ENCODE peak calls at places on chromosome 3, in eight cellular contexts. One of them, this sample, is unnamed. For H3K27me3, the result is how much of the 10 kb centered on the place peaks cover.

GRCh38 chr3:153087595-153088566 is 74.1 kb upstream of the RAP2B start:
- DNase-seq in Panc1: no peak
- DNase-seq in CD4-positive, CD25-positive, alpha-beta regulatory T cell: no peak
- DNase-seq in neural progenitor cell: no peak
- DNase-seq in adrenal gland: no peak
- DNase-seq in spleen: no peak
- DNase-seq in brain microvascular endothelial cell: no peak
- DNase-seq in right lobe of liver: no peak
- DNase-seq in this sample: no peak

GRCh38 chr3:66376568-66376967 is 124.3 kb downstream of the LRIG1 start:
- DNase-seq in Panc1: no peak
- DNase-seq in CD4-positive, CD25-positive, alpha-beta regulatory T cell: no peak
- DNase-seq in neural progenitor cell: no peak
- DNase-seq in adrenal gland: peak
- DNase-seq in spleen: no peak
- DNase-seq in brain microvascular endothelial cell: peak
- DNase-seq in right lobe of liver: no peak
- DNase-seq in this sample: no peak

GRCh38 chr3:47399016-47399415 is 18.2 kb downstream of the PTPN23 start:
- DNase-seq in Panc1: no peak
- DNase-seq in CD4-positive, CD25-positive, alpha-beta regulatory T cell: no peak
- DNase-seq in neural progenitor cell: no peak
- DNase-seq in adrenal gland: no peak
- DNase-seq in spleen: no peak
- DNase-seq in brain microvascular endothelial cell: no peak
- DNase-seq in right lobe of liver: no peak
- DNase-seq in this sample: no peak

GRCh38 chr3:168071535-168071934 is 24.2 kb downstream of the GOLIM4 start:
- DNase-seq in Panc1: no peak
- DNase-seq in CD4-positive, CD25-positive, alpha-beta regulatory T cell: no peak
- DNase-seq in neural progenitor cell: no peak
- DNase-seq in adrenal gland: peak
- DNase-seq in spleen: no peak
- DNase-seq in brain microvascular endothelial cell: peak
- DNase-seq in right lobe of liver: no peak
- DNase-seq in this sample: no peak

GRCh38 chr3:171700653-171701052 is 109.6 kb downstream of the PLD1 start:
- DNase-seq in Panc1: no peak
- DNase-seq in CD4-positive, CD25-positive, alpha-beta regulatory T cell: no peak
- DNase-seq in neural progenitor cell: no peak
- DNase-seq in adrenal gland: no peak
- DNase-seq in spleen: no peak
- DNase-seq in brain microvascular endothelial cell: no peak
- DNase-seq in right lobe of liver: no peak
- DNase-seq in this sample: no peak

GRCh38 chr3:165653130-165653778 is 184.0 kb downstream of the BCHE start:
- DNase-seq in Panc1: no peak
- DNase-seq in CD4-positive, CD25-positive, alpha-beta regulatory T cell: no peak
- DNase-seq in neural progenitor cell: no peak
- DNase-seq in adrenal gland: no peak
- DNase-seq in spleen: no peak
- DNase-seq in brain microvascular endothelial cell: no peak
- DNase-seq in right lobe of liver: no peak
- DNase-seq in this sample: no peak

GRCh38 chr3:136862953-136863352 is 945 bp downstream of the NCK1 start:
- DNase-seq in Panc1: no peak
- DNase-seq in CD4-positive, CD25-positive, alpha-beta regulatory T cell: peak
- DNase-seq in neural progenitor cell: no peak
- DNase-seq in adrenal gland: no peak
- DNase-seq in spleen: no peak
- DNase-seq in brain microvascular endothelial cell: no peak
- DNase-seq in right lobe of liver: no peak
- DNase-seq in this sample: no peak

GRCh38 chr3:19901918-19902317 is 32.1 kb downstream of the EFHB start:
- DNase-seq in Panc1: no peak
- DNase-seq in CD4-positive, CD25-positive, alpha-beta regulatory T cell: no peak
- DNase-seq in neural progenitor cell: no peak
- DNase-seq in adrenal gland: no peak
- DNase-seq in spleen: no peak
- DNase-seq in brain microvascular endothelial cell: no peak
- DNase-seq in right lobe of liver: no peak
- DNase-seq in this sample: no peak

GRCh38 chr3:106963446-106963845 is 413.8 kb upstream of the CCDC54 start:
- DNase-seq in Panc1: no peak
- DNase-seq in CD4-positive, CD25-positive, alpha-beta regulatory T cell: no peak
- DNase-seq in neural progenitor cell: no peak
- DNase-seq in adrenal gland: no peak
- DNase-seq in spleen: no peak
- DNase-seq in brain microvascular endothelial cell: peak
- DNase-seq in right lobe of liver: no peak
- DNase-seq in this sample: no peak

GRCh38 chr3:135989247-135989646 is 23.7 kb downstream of the PPP2R3A start:
- DNase-seq in Panc1: no peak
- DNase-seq in CD4-positive, CD25-positive, alpha-beta regulatory T cell: no peak
- DNase-seq in neural progenitor cell: no peak
- DNase-seq in adrenal gland: no peak
- DNase-seq in spleen: no peak
- DNase-seq in brain microvascular endothelial cell: no peak
- DNase-seq in right lobe of liver: no peak
- DNase-seq in this sample: no peak

GRCh38 chr3:18189651-18190050 is 235.5 kb downstream of the SATB1 start:
- DNase-seq in Panc1: no peak
- DNase-seq in CD4-positive, CD25-positive, alpha-beta regulatory T cell: no peak
- DNase-seq in neural progenitor cell: no peak
- DNase-seq in adrenal gland: no peak
- DNase-seq in spleen: no peak
- DNase-seq in brain microvascular endothelial cell: peak
- DNase-seq in right lobe of liver: no peak
- DNase-seq in this sample: no peak

GRCh38 chr3:42501321-42501680 is 1.1 kb upstream of the VIPR1 start:
- DNase-seq in Panc1: no peak
- DNase-seq in CD4-positive, CD25-positive, alpha-beta regulatory T cell: no peak
- DNase-seq in neural progenitor cell: peak
- DNase-seq in adrenal gland: no peak
- DNase-seq in spleen: no peak
- DNase-seq in brain microvascular endothelial cell: no peak
- DNase-seq in right lobe of liver: no peak
- DNase-seq in this sample: no peak

GRCh38 chr3:42501681-42502428 is 588 bp upstream of the VIPR1 start:
- DNase-seq in Panc1: no peak
- DNase-seq in CD4-positive, CD25-positive, alpha-beta regulatory T cell: peak
- DNase-seq in neural progenitor cell: peak
- DNase-seq in adrenal gland: peak
- DNase-seq in spleen: peak
- DNase-seq in brain microvascular endothelial cell: peak
- DNase-seq in right lobe of liver: peak
- DNase-seq in this sample: peak

GRCh38 chr3:42503251-42503924 is 945 bp downstream of the VIPR1 start:
- DNase-seq in Panc1: no peak
- DNase-seq in CD4-positive, CD25-positive, alpha-beta regulatory T cell: no peak
- DNase-seq in neural progenitor cell: no peak
- DNase-seq in adrenal gland: no peak
- DNase-seq in spleen: peak
- DNase-seq in brain microvascular endothelial cell: no peak
- DNase-seq in right lobe of liver: no peak
- DNase-seq in this sample: peak

GRCh38 chr3:42503957-42504333 is 1.5 kb downstream of the VIPR1 start:
- DNase-seq in Panc1: no peak
- DNase-seq in CD4-positive, CD25-positive, alpha-beta regulatory T cell: no peak
- DNase-seq in neural progenitor cell: no peak
- DNase-seq in adrenal gland: no peak
- DNase-seq in spleen: peak
- DNase-seq in brain microvascular endothelial cell: no peak
- DNase-seq in right lobe of liver: no peak
- DNase-seq in this sample: peak

DNA sequence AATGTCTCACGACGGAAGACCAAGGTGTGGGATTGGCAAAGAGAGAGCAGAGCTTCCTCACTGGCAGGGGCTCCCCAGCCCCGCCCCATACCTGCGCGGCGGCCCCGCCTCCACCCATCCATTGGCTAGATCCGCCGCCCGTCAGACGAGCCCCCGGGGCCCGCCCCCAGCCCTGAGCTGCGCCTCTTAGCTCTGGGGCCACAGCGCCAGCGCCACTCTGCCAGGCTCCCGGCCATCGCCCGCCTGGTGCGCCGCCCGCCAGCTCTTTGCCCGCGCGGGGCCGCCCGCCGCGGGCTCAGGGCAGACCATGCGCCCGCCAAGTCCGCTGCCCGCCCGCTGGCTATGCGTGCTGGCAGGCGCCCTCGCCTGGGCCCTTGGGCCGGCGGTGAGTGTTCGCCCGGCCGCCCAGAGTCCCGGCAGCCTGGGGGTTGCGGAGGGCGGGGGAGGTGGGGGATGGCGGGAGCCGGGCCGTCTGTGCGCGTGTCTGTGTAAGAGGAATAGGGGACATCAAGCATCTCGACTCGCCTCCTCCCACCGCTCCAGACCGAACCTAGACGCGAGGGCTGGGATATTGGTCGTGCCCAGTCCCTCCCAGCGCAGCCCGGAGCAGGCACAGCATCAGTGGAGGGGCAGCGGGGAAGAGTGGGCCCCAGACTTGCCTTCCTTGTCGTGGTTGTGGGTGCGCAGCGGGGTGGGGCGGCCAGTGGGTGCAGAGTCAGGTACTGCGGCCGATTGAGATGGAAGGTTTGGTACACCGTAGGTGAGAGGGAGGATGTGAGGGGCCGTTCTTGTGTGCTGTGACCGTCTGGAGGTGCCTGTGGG is at the start of gene VIPR1:
- DNase-seq in Panc1: no peak
- DNase-seq in CD4-positive, CD25-positive, alpha-beta regulatory T cell: peak
- DNase-seq in neural progenitor cell: peak
- DNase-seq in adrenal gland: peak
- DNase-seq in spleen: peak
- DNase-seq in brain microvascular endothelial cell: peak
- DNase-seq in right lobe of liver: peak
- DNase-seq in this sample: peak
- H3K27me3 ChIP-seq in Panc1: under half
- H3K27me3 ChIP-seq in CD4-positive, CD25-positive, alpha-beta regulatory T cell: under half
- H3K27me3 ChIP-seq in neural progenitor cell: half or more
- H3K27me3 ChIP-seq in adrenal gland: under half
- H3K27me3 ChIP-seq in spleen: under half
- H3K27me3 ChIP-seq in brain microvascular endothelial cell: under half
- H3K27me3 ChIP-seq in right lobe of liver: under half
- H3K27me3 ChIP-seq in this sample: under half

GRCh38 chr3:129965937-129966336 is 8.6 kb upstream of the TRH start:
- DNase-seq in Panc1: no peak
- DNase-seq in CD4-positive, CD25-positive, alpha-beta regulatory T cell: no peak
- DNase-seq in neural progenitor cell: no peak
- DNase-seq in adrenal gland: no peak
- DNase-seq in spleen: no peak
- DNase-seq in brain microvascular endothelial cell: no peak
- DNase-seq in right lobe of liver: no peak
- DNase-seq in this sample: no peak

GRCh38 chr3:129967761-129968160 is 6.8 kb upstream of the TRH start:
- DNase-seq in Panc1: no peak
- DNase-seq in CD4-positive, CD25-positive, alpha-beta regulatory T cell: no peak
- DNase-seq in neural progenitor cell: no peak
- DNase-seq in adrenal gland: no peak
- DNase-seq in spleen: no peak
- DNase-seq in brain microvascular endothelial cell: no peak
- DNase-seq in right lobe of liver: no peak
- DNase-seq in this sample: no peak

GRCh38 chr3:129962600-129962999 is 11.9 kb upstream of the TRH start:
- DNase-seq in Panc1: no peak
- DNase-seq in CD4-positive, CD25-positive, alpha-beta regulatory T cell: no peak
- DNase-seq in neural progenitor cell: no peak
- DNase-seq in adrenal gland: no peak
- DNase-seq in spleen: no peak
- DNase-seq in brain microvascular endothelial cell: no peak
- DNase-seq in right lobe of liver: no peak
- DNase-seq in this sample: no peak

GRCh38 chr3:129970603-129971002 is 3.9 kb upstream of the TRH start:
- DNase-seq in Panc1: no peak
- DNase-seq in CD4-positive, CD25-positive, alpha-beta regulatory T cell: no peak
- DNase-seq in neural progenitor cell: no peak
- DNase-seq in adrenal gland: no peak
- DNase-seq in spleen: no peak
- DNase-seq in brain microvascular endothelial cell: no peak
- DNase-seq in right lobe of liver: no peak
- DNase-seq in this sample: no peak

DNA sequence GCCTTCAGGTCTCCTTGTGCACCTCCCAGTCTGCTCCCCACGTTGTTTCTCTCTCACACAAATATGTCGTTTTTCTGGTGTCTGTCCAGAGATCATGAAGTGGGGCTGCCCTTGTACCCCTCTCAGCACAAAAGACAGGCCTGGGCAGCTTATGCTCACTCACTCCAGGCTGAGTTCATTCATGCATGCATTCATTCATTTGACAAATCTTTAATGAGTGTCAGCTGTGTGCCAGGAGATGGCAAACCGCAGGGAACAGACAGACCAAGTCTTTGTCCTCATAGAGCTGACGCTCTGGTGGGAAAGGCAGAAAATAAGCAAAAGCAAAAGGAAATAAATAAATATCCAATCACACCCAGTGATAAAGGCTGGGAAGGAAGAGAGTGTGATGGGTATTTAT is 7.6 kb upstream of the TRH start:
- DNase-seq in Panc1: no peak
- DNase-seq in CD4-positive, CD25-positive, alpha-beta regulatory T cell: no peak
- DNase-seq in neural progenitor cell: peak
- DNase-seq in adrenal gland: no peak
- DNase-seq in spleen: no peak
- DNase-seq in brain microvascular endothelial cell: no peak
- DNase-seq in right lobe of liver: no peak
- DNase-seq in this sample: no peak
- H3K27me3 ChIP-seq in Panc1: under half
- H3K27me3 ChIP-seq in CD4-positive, CD25-positive, alpha-beta regulatory T cell: under half
- H3K27me3 ChIP-seq in neural progenitor cell: half or more
- H3K27me3 ChIP-seq in adrenal gland: under half
- H3K27me3 ChIP-seq in spleen: under half
- H3K27me3 ChIP-seq in brain microvascular endothelial cell: under half
- H3K27me3 ChIP-seq in right lobe of liver: under half
- H3K27me3 ChIP-seq in this sample: under half

GRCh38 chr3:196969001-196969659 is 497 bp upstream of the PIGZ start:
- DNase-seq in Panc1: no peak
- DNase-seq in CD4-positive, CD25-positive, alpha-beta regulatory T cell: peak
- DNase-seq in neural progenitor cell: peak
- DNase-seq in adrenal gland: no peak
- DNase-seq in spleen: peak
- DNase-seq in brain microvascular endothelial cell: no peak
- DNase-seq in right lobe of liver: no peak
- DNase-seq in this sample: no peak
- H3K27me3 ChIP-seq in Panc1: under half
- H3K27me3 ChIP-seq in CD4-positive, CD25-positive, alpha-beta regulatory T cell: under half
- H3K27me3 ChIP-seq in neural progenitor cell: half or more
- H3K27me3 ChIP-seq in adrenal gland: under half
- H3K27me3 ChIP-seq in spleen: under half
- H3K27me3 ChIP-seq in brain microvascular endothelial cell: under half
- H3K27me3 ChIP-seq in right lobe of liver: under half
- H3K27me3 ChIP-seq in this sample: under half

DNA sequence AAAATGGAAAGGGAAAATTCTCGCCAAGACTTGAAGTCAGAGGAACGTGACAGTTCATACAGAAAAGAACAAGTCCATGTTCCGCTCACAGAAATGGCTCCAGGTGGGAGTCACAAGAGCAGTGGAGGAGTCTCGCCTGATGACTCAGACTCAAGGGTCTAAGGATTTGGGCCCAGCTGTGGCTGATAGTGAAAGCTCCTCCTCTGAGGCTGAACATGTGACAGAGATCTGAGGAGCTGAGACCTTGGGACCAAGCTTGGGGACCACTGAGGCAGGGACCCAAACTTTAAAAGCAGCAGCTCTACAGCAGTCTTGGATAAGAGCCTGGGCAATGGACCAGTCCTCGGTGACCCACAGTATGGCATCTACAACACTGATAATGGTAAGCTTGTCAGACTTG is 9.3 kb upstream of the VEPH1 start:
- DNase-seq in Panc1: no peak
- DNase-seq in CD4-positive, CD25-positive, alpha-beta regulatory T cell: no peak
- DNase-seq in neural progenitor cell: no peak
- DNase-seq in adrenal gland: no peak
- DNase-seq in spleen: no peak
- DNase-seq in brain microvascular endothelial cell: no peak
- DNase-seq in right lobe of liver: no peak
- DNase-seq in this sample: no peak
- H3K27me3 ChIP-seq in Panc1: under half
- H3K27me3 ChIP-seq in CD4-positive, CD25-positive, alpha-beta regulatory T cell: under half
- H3K27me3 ChIP-seq in neural progenitor cell: under half
- H3K27me3 ChIP-seq in adrenal gland: under half
- H3K27me3 ChIP-seq in spleen: under half
- H3K27me3 ChIP-seq in brain microvascular endothelial cell: under half
- H3K27me3 ChIP-seq in right lobe of liver: under half
- H3K27me3 ChIP-seq in this sample: under half